ENCODE peak calls at places on chromosomes 16 and 17, in seven cellular contexts. One of them, this sample, is unnamed. For H3K27me3, the result is how much of the 10 kb centered on the place peaks cover.

GRCh38 chr17:41895617-41896016 is 23.1 kb downstream of the ACLY start:
- DNase-seq in tibial nerve: peak
- DNase-seq in left lung: no peak
- DNase-seq in BJ: no peak
- DNase-seq in Panc1: no peak
- DNase-seq in HL-60: no peak
- DNase-seq in fibroblast of lung: peak
- DNase-seq in this sample: no peak

GRCh38 chr16:56451753-56452689 is 667 bp downstream of the OGFOD1 start:
- DNase-seq in tibial nerve: no peak
- DNase-seq in left lung: no peak
- DNase-seq in BJ: peak
- DNase-seq in Panc1: no peak
- DNase-seq in HL-60: peak
- DNase-seq in fibroblast of lung: peak
- DNase-seq in this sample: peak

GRCh38 chr17:33451221-33451620 is 158.1 kb upstream of the ASIC2 start:
- DNase-seq in tibial nerve: no peak
- DNase-seq in left lung: no peak
- DNase-seq in BJ: no peak
- DNase-seq in Panc1: no peak
- DNase-seq in HL-60: no peak
- DNase-seq in fibroblast of lung: no peak
- DNase-seq in this sample: no peak

GRCh38 chr17:71790791-71791190 is 330.0 kb upstream of the SOX9 start:
- DNase-seq in tibial nerve: no peak
- DNase-seq in left lung: no peak
- DNase-seq in BJ: no peak
- DNase-seq in Panc1: no peak
- DNase-seq in HL-60: no peak
- DNase-seq in fibroblast of lung: peak
- DNase-seq in this sample: no peak

GRCh38 chr16:49851468-49851787 is 4.5 kb downstream of the ZNF423 start:
- DNase-seq in tibial nerve: no peak
- DNase-seq in left lung: no peak
- DNase-seq in BJ: no peak
- DNase-seq in Panc1: no peak
- DNase-seq in HL-60: no peak
- DNase-seq in fibroblast of lung: no peak
- DNase-seq in this sample: no peak

GRCh38 chr17:2712300-2713043 is 908 bp upstream of the CLUH start:
- DNase-seq in tibial nerve: no peak
- DNase-seq in left lung: peak
- DNase-seq in BJ: no peak
- DNase-seq in Panc1: no peak
- DNase-seq in HL-60: no peak
- DNase-seq in fibroblast of lung: no peak
- DNase-seq in this sample: peak

GRCh38 chr16:2968368-2968737 is 795 bp upstream of the PAQR4 start:
- DNase-seq in tibial nerve: no peak
- DNase-seq in left lung: no peak
- DNase-seq in BJ: no peak
- DNase-seq in Panc1: no peak
- DNase-seq in HL-60: no peak
- DNase-seq in fibroblast of lung: no peak
- DNase-seq in this sample: no peak

GRCh38 chr17:976316-976715 is 3.3 kb downstream of the NXN start:
- DNase-seq in tibial nerve: no peak
- DNase-seq in left lung: no peak
- DNase-seq in BJ: no peak
- DNase-seq in Panc1: no peak
- DNase-seq in HL-60: no peak
- DNase-seq in fibroblast of lung: no peak
- DNase-seq in this sample: no peak

GRCh38 chr17:80316927-80317705 is 56.5 kb downstream of the RNF213 start:
- DNase-seq in tibial nerve: no peak
- DNase-seq in left lung: no peak
- DNase-seq in BJ: no peak
- DNase-seq in Panc1: no peak
- DNase-seq in HL-60: no peak
- DNase-seq in fibroblast of lung: no peak
- DNase-seq in this sample: peak

GRCh38 chr17:43211480-43212402 is at the start of gene TMEM106A:
- DNase-seq in tibial nerve: peak
- DNase-seq in left lung: peak
- DNase-seq in BJ: peak
- DNase-seq in Panc1: no peak
- DNase-seq in HL-60: peak
- DNase-seq in fibroblast of lung: peak
- DNase-seq in this sample: peak

GRCh38 chr17:27920569-27920968 is 27.4 kb upstream of the LYRM9 start:
- DNase-seq in tibial nerve: no peak
- DNase-seq in left lung: no peak
- DNase-seq in BJ: no peak
- DNase-seq in Panc1: no peak
- DNase-seq in HL-60: no peak
- DNase-seq in fibroblast of lung: no peak
- DNase-seq in this sample: peak

GRCh38 chr17:78736526-78737079 is 45.5 kb downstream of the CYTH1 start:
- DNase-seq in tibial nerve: peak
- DNase-seq in left lung: peak
- DNase-seq in BJ: no peak
- DNase-seq in Panc1: peak
- DNase-seq in HL-60: peak
- DNase-seq in fibroblast of lung: no peak
- DNase-seq in this sample: no peak

GRCh38 chr16:20862162-20862960 is 37.8 kb downstream of the DCUN1D3 start:
- DNase-seq in tibial nerve: no peak
- DNase-seq in left lung: peak
- DNase-seq in BJ: no peak
- DNase-seq in Panc1: no peak
- DNase-seq in HL-60: no peak
- DNase-seq in fibroblast of lung: no peak
- DNase-seq in this sample: no peak

GRCh38 chr17:83070800-83071341 is 8.5 kb upstream of the METRNL start:
- DNase-seq in tibial nerve: no peak
- DNase-seq in left lung: no peak
- DNase-seq in BJ: no peak
- DNase-seq in Panc1: no peak
- DNase-seq in HL-60: no peak
- DNase-seq in fibroblast of lung: no peak
- DNase-seq in this sample: no peak
- TF ChIP-seq CTCF in tibial nerve: no peak
- TF ChIP-seq CTCF in left lung: no peak
- TF ChIP-seq CTCF in BJ: no peak
- TF ChIP-seq CTCF in Panc1: no peak
- TF ChIP-seq CTCF in HL-60: no peak
- TF ChIP-seq CTCF in fibroblast of lung: no peak
- TF ChIP-seq CTCF in this sample: no peak

GRCh38 chr17:14297161-14297851 is 3.6 kb upstream of the HS3ST3B1 start:
- DNase-seq in tibial nerve: no peak
- DNase-seq in left lung: peak
- DNase-seq in BJ: no peak
- DNase-seq in Panc1: no peak
- DNase-seq in HL-60: peak
- DNase-seq in fibroblast of lung: peak
- DNase-seq in this sample: peak
- H3K27me3 ChIP-seq in tibial nerve: under half
- H3K27me3 ChIP-seq in left lung: under half
- H3K27me3 ChIP-seq in BJ: under half
- H3K27me3 ChIP-seq in Panc1: under half
- H3K27me3 ChIP-seq in HL-60: under half
- H3K27me3 ChIP-seq in fibroblast of lung: under half
- H3K27me3 ChIP-seq in this sample: under half

GRCh38 chr17:76996741-76997694 is 128.8 kb downstream of the MGAT5B start:
- DNase-seq in tibial nerve: no peak
- DNase-seq in left lung: no peak
- DNase-seq in BJ: no peak
- DNase-seq in Panc1: no peak
- DNase-seq in HL-60: no peak
- DNase-seq in fibroblast of lung: no peak
- DNase-seq in this sample: no peak

GRCh38 chr17:76997981-76998531 is 129.9 kb downstream of the MGAT5B start:
- DNase-seq in tibial nerve: no peak
- DNase-seq in left lung: no peak
- DNase-seq in BJ: no peak
- DNase-seq in Panc1: no peak
- DNase-seq in HL-60: no peak
- DNase-seq in fibroblast of lung: peak
- DNase-seq in this sample: no peak

GRCh38 chr17:76995352-76996105 is 127.3 kb downstream of the MGAT5B start:
- DNase-seq in tibial nerve: no peak
- DNase-seq in left lung: no peak
- DNase-seq in BJ: no peak
- DNase-seq in Panc1: no peak
- DNase-seq in HL-60: no peak
- DNase-seq in fibroblast of lung: no peak
- DNase-seq in this sample: no peak

GRCh38 chr17:77001487-77001886 is 133.3 kb downstream of the MGAT5B start:
- DNase-seq in tibial nerve: no peak
- DNase-seq in left lung: no peak
- DNase-seq in BJ: no peak
- DNase-seq in Panc1: no peak
- DNase-seq in HL-60: no peak
- DNase-seq in fibroblast of lung: no peak
- DNase-seq in this sample: no peak

GRCh38 chr17:76998839-76999238 is 130.6 kb downstream of the MGAT5B start:
- DNase-seq in tibial nerve: no peak
- DNase-seq in left lung: no peak
- DNase-seq in BJ: no peak
- DNase-seq in Panc1: no peak
- DNase-seq in HL-60: no peak
- DNase-seq in fibroblast of lung: no peak
- DNase-seq in this sample: no peak
- H3K4me3 ChIP-seq in tibial nerve: no peak
- H3K4me3 ChIP-seq in left lung: no peak
- H3K4me3 ChIP-seq in BJ: no peak
- H3K4me3 ChIP-seq in Panc1: no peak
- H3K4me3 ChIP-seq in HL-60: no peak
- H3K4me3 ChIP-seq in fibroblast of lung: no peak
- H3K4me3 ChIP-seq in this sample: no peak

DNA sequence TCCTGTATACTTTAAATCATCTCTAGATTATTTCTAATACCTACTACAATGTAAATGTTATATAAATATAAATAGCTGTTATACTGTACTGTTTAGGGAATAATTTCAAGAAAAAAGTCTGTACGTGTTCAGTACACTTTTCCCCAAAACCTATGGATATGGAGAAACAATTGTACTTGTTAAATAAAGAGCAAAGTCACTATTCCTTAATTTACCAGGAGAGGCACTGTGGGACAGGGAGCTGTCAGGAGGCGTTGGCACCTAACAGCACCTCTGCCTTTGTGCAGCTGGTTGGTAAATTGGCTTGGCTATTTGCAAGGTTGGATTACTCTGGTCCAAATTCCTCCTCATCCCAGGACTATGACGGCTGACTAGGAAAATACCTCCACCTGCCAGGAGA is 28.0 kb downstream of the CRHR1 start:
- DNase-seq in tibial nerve: no peak
- DNase-seq in left lung: no peak
- DNase-seq in BJ: no peak
- DNase-seq in Panc1: no peak
- DNase-seq in HL-60: no peak
- DNase-seq in fibroblast of lung: peak
- DNase-seq in this sample: no peak
- TF ChIP-seq CTCF in tibial nerve: no peak
- TF ChIP-seq CTCF in left lung: no peak
- TF ChIP-seq CTCF in BJ: no peak
- TF ChIP-seq CTCF in Panc1: no peak
- TF ChIP-seq CTCF in HL-60: no peak
- TF ChIP-seq CTCF in fibroblast of lung: no peak
- TF ChIP-seq CTCF in this sample: no peak

DNA sequence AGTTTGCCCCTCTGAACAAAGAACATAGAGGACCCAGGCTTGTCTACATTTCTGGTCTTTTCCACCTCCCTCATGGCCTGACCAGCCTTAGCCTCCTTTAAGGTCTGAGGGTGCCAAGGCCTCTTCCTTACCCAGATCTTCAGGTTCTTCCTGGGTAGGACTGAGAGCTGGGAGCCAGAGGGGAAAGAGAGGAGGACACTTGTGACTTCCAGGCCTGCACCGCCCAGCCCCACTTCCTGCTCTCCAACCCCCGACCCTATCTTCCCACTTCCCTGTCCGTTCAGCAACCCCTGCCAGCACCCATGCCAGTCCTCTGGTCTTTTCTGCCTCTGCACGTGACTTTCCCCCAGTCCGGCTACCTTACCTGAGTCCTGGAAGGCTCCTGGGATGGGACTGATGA is 534 bp downstream of the PRSS36 start:
- DNase-seq in tibial nerve: no peak
- DNase-seq in left lung: no peak
- DNase-seq in BJ: no peak
- DNase-seq in Panc1: no peak
- DNase-seq in HL-60: no peak
- DNase-seq in fibroblast of lung: no peak
- DNase-seq in this sample: no peak
- H3K27me3 ChIP-seq in tibial nerve: under half
- H3K27me3 ChIP-seq in left lung: under half
- H3K27me3 ChIP-seq in BJ: under half
- H3K27me3 ChIP-seq in Panc1: under half
- H3K27me3 ChIP-seq in HL-60: under half
- H3K27me3 ChIP-seq in fibroblast of lung: under half
- H3K27me3 ChIP-seq in this sample: under half

DNA sequence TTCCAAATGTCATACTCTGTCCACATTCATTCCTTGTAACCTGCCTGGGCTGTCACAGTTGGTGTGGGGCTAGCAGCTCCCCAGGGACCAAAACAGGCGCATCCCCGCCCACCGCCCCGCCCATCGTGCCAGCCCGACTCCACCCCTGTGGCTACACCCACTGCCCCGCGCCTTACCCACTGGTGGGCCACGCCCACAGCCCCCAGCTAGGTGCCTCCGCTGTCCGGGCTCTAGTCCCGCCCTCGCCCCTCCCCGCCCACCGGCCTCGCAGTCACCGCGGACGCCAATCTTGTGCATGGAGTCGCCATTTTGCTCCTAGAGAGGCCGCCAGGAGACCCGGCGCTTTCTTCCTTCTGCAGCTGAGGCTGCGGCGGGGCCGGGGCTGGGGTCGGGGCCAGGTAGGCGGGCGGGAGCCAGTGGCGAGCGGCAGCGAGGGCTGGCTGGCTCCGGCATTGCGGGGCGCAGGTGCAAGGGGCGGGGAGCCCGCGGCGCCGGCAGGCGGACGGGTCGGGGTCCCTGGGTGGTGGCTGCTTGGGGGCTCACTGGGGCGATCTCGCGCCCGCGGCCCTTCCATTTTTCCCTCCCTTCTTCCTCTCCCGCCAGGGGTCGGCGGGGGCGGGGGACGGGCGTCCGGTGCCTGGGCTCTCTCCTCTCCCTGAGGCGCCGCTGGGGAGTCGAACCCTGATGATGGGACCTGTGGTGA is at the start of gene PRPSAP2:
- DNase-seq in tibial nerve: peak
- DNase-seq in left lung: peak
- DNase-seq in BJ: peak
- DNase-seq in Panc1: peak
- DNase-seq in HL-60: peak
- DNase-seq in fibroblast of lung: peak
- DNase-seq in this sample: peak
- H3K4me3 ChIP-seq in tibial nerve: peak
- H3K4me3 ChIP-seq in left lung: peak
- H3K4me3 ChIP-seq in BJ: peak
- H3K4me3 ChIP-seq in Panc1: peak
- H3K4me3 ChIP-seq in HL-60: peak
- H3K4me3 ChIP-seq in fibroblast of lung: peak
- H3K4me3 ChIP-seq in this sample: peak

GRCh38 chr16:53814791-53815190 is 110.8 kb downstream of the FTO start:
- DNase-seq in tibial nerve: no peak
- DNase-seq in left lung: no peak
- DNase-seq in BJ: no peak
- DNase-seq in Panc1: no peak
- DNase-seq in HL-60: no peak
- DNase-seq in fibroblast of lung: no peak
- DNase-seq in this sample: no peak
- TF ChIP-seq CTCF in tibial nerve: no peak
- TF ChIP-seq CTCF in left lung: no peak
- TF ChIP-seq CTCF in BJ: no peak
- TF ChIP-seq CTCF in Panc1: no peak
- TF ChIP-seq CTCF in HL-60: no peak
- TF ChIP-seq CTCF in fibroblast of lung: no peak
- TF ChIP-seq CTCF in this sample: no peak

This sample was measured in right lobe of liver.